ENCODE peak calls at places on chromosomes 11 and 22, in five cellular contexts. R is stimulated activated effector memory CD8-positive, alpha-beta T cell treated with anti-CD3 and anti-CD28 coated beads, Interleukin-12 subunit alpha, Interleukin-12 subunit beta, amount 100 ng/mL, for 72 hours; O is amniotic stem cell; K is HCT116; U is NCI-H2171 treated with DMSO at 0.1 percent for 48 hours. L is an unnamed sample.

GRCh38 chr22:20867179-20868099 is 8.6 kb downstream of the SNAP29 start:
- DNase-seq in O (no peak), R (no peak), U (peak; percentile 16), K (no peak), L (no peak)

GRCh38 chr11:132844956-132845355 is 687.3 kb downstream of the OPCML start:
- DNase-seq in K (no peak), R (no peak), U (no peak), O (peak; percentile 73), L (peak; percentile 50)

GRCh38 chr11:13225058-13226001 is 52.3 kb upstream of the BMAL1 start:
- DNase-seq in K (no peak), O (no peak), U (no peak), R (no peak), L (no peak)

GRCh38 chr11:104043678-104044239 is 7.3 kb downstream of the DDI1 start:
- DNase-seq in R (no peak), K (no peak), O (no peak), U (no peak), L (no peak)

GRCh38 chr22:36039125-36039524 is 10.5 kb upstream of the RBFOX2 start:
- DNase-seq in U (no peak), O (no peak), K (no peak), R (no peak), L (no peak)

GRCh38 chr22:42928969-42929837 is 72.1 kb upstream of the ARFGAP3 start:
- DNase-seq in O (no peak), U (no peak), R (no peak), K (no peak), L (no peak)

GRCh38 chr11:57641011-57641410 is 8.7 kb downstream of the YPEL4 start:
- DNase-seq in R (no peak), O (no peak), U (no peak), K (no peak), L (no peak)

GRCh38 chr22:21990449-21991308 is 8.1 kb upstream of the TOP3B start:
- DNase-seq in U (no peak), K (no peak), R (no peak), O (no peak), L (no peak)

GRCh38 chr11:11968511-11969280 is 39.7 kb downstream of the DKK3 start:
- DNase-seq in O (no peak), R (no peak), K (no peak), U (no peak), L (no peak)

GRCh38 chr11:10499452-10500262 is 41.3 kb downstream of the RNF141 start:
- DNase-seq in U (no peak), K (no peak), R (no peak), O (no peak), L (no peak)

GRCh38 chr11:14519692-14520085 is 497 bp downstream of the PSMA1 start:
- DNase-seq in R (no peak), U (peak; percentile 15), K (no peak), O (no peak), L (no peak)

GRCh38 chr11:69007978-69008381 is 5.1 kb downstream of the MRGPRF start:
- DNase-seq in O (no peak), U (peak; percentile 39), K (no peak), R (no peak), L (no peak)

GRCh38 chr22:43263645-43264514 is 76.9 kb upstream of the TTLL12 start:
- DNase-seq in K (peak; percentile 48), U (peak; percentile 93), O (no peak), R (peak; percentile 71), L (no peak)

GRCh38 chr22:44119669-44120313 is 60.9 kb upstream of the PARVG start:
- DNase-seq in K (no peak), R (no peak), O (no peak), U (no peak), L (no peak)

GRCh38 chr11:65911682-65912568 is 6.9 kb downstream of the C11orf68 start:
- DNase-seq in U (peak; percentile 32), K (peak; percentile 72), O (peak; percentile 64), R (no peak), L (peak; percentile 97)

GRCh38 chr11:71300187-71300586 is 47.8 kb upstream of the SHANK2 start:
- DNase-seq in U (no peak), O (no peak), K (no peak), R (no peak), L (no peak)

GRCh38 chr11:125110506-125110905 is 920 bp downstream of the TMEM218 start:
- DNase-seq in R (no peak), K (no peak), O (no peak), U (peak; percentile 0), L (no peak)

GRCh38 chr11:122177238-122177637 is 61.2 kb upstream of the BLID start:
- DNase-seq in R (no peak), K (no peak), U (no peak), O (no peak), L (no peak)

GRCh38 chr11:35088676-35089075 is 50.3 kb upstream of the CD44 start:
- DNase-seq in U (no peak), K (no peak), R (no peak), O (no peak), L (no peak)